ENCODE peak calls at places on chromosomes 12 and 14, in nine cellular contexts. E is ovary, Q is heart right ventricle, B is brain microvascular endothelial cell, W is tibial artery, N is cardiac fibroblast, F is BJ, X is colonic mucosa, J is GM12864. K is an unnamed sample.

GRCh38 chr14:34592623-34593022 is 37.3 kb downstream of the SNX6 start:
- DNase-seq in N (no peak), J (no peak), X (no peak), Q (no peak), F (no peak), B (no peak), E (no peak), W (no peak), K (no peak)

GRCh38 chr12:12979731-12980259 is 20.3 kb downstream of the HEBP1 start:
- DNase-seq in B (peak; percentile 95), W (no peak), Q (no peak), N (peak; percentile 97), F (peak; percentile 99), J (no peak), E (peak; percentile 66), X (no peak), K (peak; percentile 64)

GRCh38 chr12:105476616-105477015 is 146.1 kb downstream of the C12orf75 start:
- DNase-seq in J (peak; percentile 18), N (no peak), B (no peak), Q (no peak), W (no peak), E (no peak), F (no peak), X (no peak), K (no peak)

GRCh38 chr12:14418526-14418925 is 53.0 kb downstream of the ATF7IP start:
- DNase-seq in F (no peak), W (no peak), Q (no peak), X (no peak), B (no peak), N (peak; percentile 50), E (no peak), J (no peak), K (peak; percentile 33)

GRCh38 chr12:95963104-95963503 is 20.0 kb downstream of the AMDHD1 start:
- DNase-seq in F (no peak), Q (no peak), W (no peak), J (no peak), B (no peak), X (no peak), E (no peak), N (no peak), K (no peak)

GRCh38 chr12:95349291-95349690 is 124.7 kb upstream of the METAP2 start:
- DNase-seq in B (no peak), X (no peak), Q (no peak), E (no peak), N (no peak), F (no peak), J (no peak), W (no peak), K (no peak)

GRCh38 chr12:44377443-44378160 is 498.5 kb downstream of the NELL2 start:
- DNase-seq in B (no peak), X (no peak), W (no peak), F (no peak), N (no peak), E (no peak), Q (no peak), J (no peak), K (no peak)

GRCh38 chr12:67826946-67827719 is 162.1 kb upstream of the IFNG-AS1 start:
- DNase-seq in W (no peak), Q (no peak), B (peak; percentile 53), E (no peak), X (peak; percentile 28), J (no peak), F (no peak), N (peak; percentile 37), K (peak; percentile 49)

GRCh38 chr12:112833272-112833671 is 41.7 kb downstream of the RPH3A start:
- DNase-seq in Q (no peak), W (no peak), X (no peak), E (no peak), J (no peak), B (no peak), F (no peak), N (no peak), K (no peak)

GRCh38 chr12:115370650-115371049 is 686.7 kb upstream of the TBX3 start:
- DNase-seq in N (no peak), B (no peak), F (no peak), E (no peak), Q (no peak), J (no peak), W (no peak), X (no peak), K (no peak)

GRCh38 chr12:115375188-115375991 is 691.4 kb upstream of the TBX3 start:
- DNase-seq in F (peak; percentile 40), Q (no peak), W (no peak), E (no peak), N (peak; percentile 57), B (peak; percentile 70), X (no peak), J (peak; percentile 54), K (peak; percentile 80)

GRCh38 chr12:115370204-115370603 is 686.2 kb upstream of the TBX3 start:
- DNase-seq in F (no peak), X (no peak), Q (no peak), N (no peak), B (no peak), W (no peak), J (no peak), E (no peak), K (no peak)

GRCh38 chr12:115374480-115375187 is 690.7 kb upstream of the TBX3 start:
- DNase-seq in B (no peak), X (no peak), Q (no peak), W (no peak), N (no peak), J (peak; percentile 7), E (no peak), F (no peak), K (peak; percentile 76)

GRCh38 chr12:115371711-115372110 is 687.7 kb upstream of the TBX3 start:
- DNase-seq in Q (no peak), N (no peak), E (no peak), F (no peak), J (no peak), X (no peak), W (no peak), B (no peak), K (no peak)
- H3K4me3 ChIP-seq in Q (no peak overlapping the region), N (no peak overlapping the region), E (no peak overlapping the region), F (no peak overlapping the region), J (no peak overlapping the region), X (no peak overlapping the region), W (no peak overlapping the region), B (no peak overlapping the region), K (no peak overlapping the region)

GRCh38 chr12:42255221-42255874 is 17.3 kb upstream of the YAF2 start:
- DNase-seq in F (no peak), B (no peak), E (no peak), Q (no peak), X (no peak), N (no peak), J (no peak), W (no peak), K (peak; percentile 28)
- TF ChIP-seq CTCF in F (no peak), B (peak; percentile 19), E (no peak), Q (no peak), X (no peak), N (no peak), J (no peak), W (no peak), K (no peak)

GRCh38 chr12:1607940-1608782 is 13.8 kb upstream of the FBXL14 start:
- DNase-seq in N (peak; percentile 49), W (no peak), X (no peak), J (no peak), E (no peak), Q (no peak), B (no peak), F (no peak), K (peak; percentile 26)
- H3K4me3 ChIP-seq in N (no peak overlapping the region), W (no peak overlapping the region), X (no peak overlapping the region), J (no peak overlapping the region), E (no peak overlapping the region), Q (no peak overlapping the region), B (no peak overlapping the region), F (no peak overlapping the region), K (no peak overlapping the region)

GRCh38 chr12:64608901-64609542 is 1.3 kb upstream of the RASSF3 start:
- DNase-seq in N (peak; percentile 43), E (peak; percentile 34), W (no peak), F (no peak), X (peak; percentile 80), Q (no peak), B (peak; percentile 28), J (no peak), K (peak; percentile 86)
- TF ChIP-seq CTCF in N (no peak), E (no peak), W (no peak), F (peak; percentile 27), X (no peak), Q (no peak), B (peak; percentile 16), J (no peak), K (peak; percentile 27)

GRCh38 chr12:30792648-30793499 is 38.1 kb upstream of the CAPRIN2 start:
- DNase-seq in W (no peak), X (no peak), B (peak; percentile 56), N (peak; percentile 54), Q (no peak), E (no peak), J (no peak), F (no peak), K (peak; percentile 82)
- H3K4me3 ChIP-seq in W (no peak overlapping the region), X (no peak overlapping the region), B (no peak overlapping the region), N (no peak overlapping the region), Q (no peak overlapping the region), E (no peak overlapping the region), J (no peak overlapping the region), F (no peak overlapping the region), K (no peak overlapping the region)

GRCh38 chr12:62522984-62523383 is 56.4 kb downstream of the MON2 start:
- DNase-seq in X (no peak), F (no peak), W (no peak), E (no peak), J (no peak), Q (no peak), N (peak; percentile 19), B (no peak), K (peak; percentile 4)
- TF ChIP-seq CTCF in X (no peak), F (no peak), W (no peak), E (no peak), J (no peak), Q (no peak), N (no peak), B (no peak), K (no peak)

GRCh38 chr12:22124987-22125386 is 79.0 kb downstream of the CMAS start:
- DNase-seq in X (no peak), W (no peak), F (no peak), E (no peak), Q (no peak), N (no peak), J (no peak), B (no peak), K (no peak)
- H3K4me3 ChIP-seq in X (no peak overlapping the region), W (no peak overlapping the region), F (no peak overlapping the region), E (no peak overlapping the region), Q (no peak overlapping the region), N (no peak overlapping the region), J (no peak overlapping the region), B (no peak overlapping the region), K (no peak overlapping the region)

K was measured in epithelial cell of esophagus.